ENCODE peak calls at places on chromosomes 4 and X, in six cellular contexts. F is HCT116, V is heart right ventricle, J is breast epithelium, A is suprapubic skin, Y is tibial artery. B is an unnamed sample.

GRCh38 chrX:140762061-140762460 is 52.5 kb downstream of the LINC00632 start:
- DNase-seq in F (no peak), V (peak), J (no peak), A (no peak), Y (peak), B (no peak)

GRCh38 chrX:39242187-39242586 is 440.9 kb downstream of the MID1IP1 start:
- DNase-seq in F (peak), V (peak), J (no peak), A (no peak), Y (no peak), B (no peak)

GRCh38 chrX:40938418-40938817 is 146.8 kb upstream of the USP9X start:
- DNase-seq in F (no peak), V (no peak), J (no peak), A (no peak), Y (no peak), B (no peak)

GRCh38 chr4:38128478-38129451 is 168.6 kb downstream of the PTTG2 start:
- DNase-seq in F (peak), V (no peak), J (no peak), A (no peak), Y (no peak), B (peak)

GRCh38 chrX:136531951-136532350 is at the start of gene VGLL1:
- DNase-seq in F (no peak), V (no peak), J (no peak), A (no peak), Y (no peak), B (no peak)

GRCh38 chr4:150366487-150366999 is 215.4 kb upstream of the MAB21L2 start:
- DNase-seq in F (no peak), V (no peak), J (no peak), A (no peak), Y (no peak), B (no peak)

GRCh38 chrX:140589657-140590056 is 84.8 kb upstream of the SOX3 start:
- DNase-seq in F (no peak), V (no peak), J (no peak), A (no peak), Y (no peak), B (no peak)

GRCh38 chr4:180521181-180521580 is 1722.0 kb upstream of the TENM3 start:
- DNase-seq in F (no peak), V (no peak), J (no peak), A (no peak), Y (no peak), B (no peak)

GRCh38 chr4:48742412-48742811 is 37.7 kb downstream of the FRYL start:
- DNase-seq in F (no peak), V (no peak), J (no peak), A (no peak), Y (no peak), B (no peak)

GRCh38 chrX:19193584-19193983 is 71.3 kb upstream of the ADGRG2 start:
- DNase-seq in F (no peak), V (no peak), J (no peak), A (no peak), Y (no peak), B (no peak)

GRCh38 chr4:120731561-120731960 is 191.0 kb downstream of the PRDM5 start:
- DNase-seq in F (no peak), V (no peak), J (no peak), A (no peak), Y (no peak), B (no peak)

GRCh38 chr4:107853444-107854325 is 29.0 kb downstream of the SGMS2 start:
- DNase-seq in F (peak), V (no peak), J (no peak), A (no peak), Y (no peak), B (no peak)

GRCh38 chr4:98746530-98746929 is 88.1 kb upstream of the TSPAN5 start:
- DNase-seq in F (no peak), V (no peak), J (no peak), A (no peak), Y (no peak), B (no peak)

GRCh38 chr4:174217273-174218126 is 66.0 kb downstream of the FBXO8 start:
- DNase-seq in F (no peak), V (peak), J (no peak), A (no peak), Y (no peak), B (peak)

GRCh38 chr4:124936427-124936826 is 223.9 kb upstream of the ANKRD50 start:
- DNase-seq in F (no peak), V (peak), J (no peak), A (no peak), Y (peak), B (no peak)

GRCh38 chr4:87811977-87812376 is 12.6 kb downstream of the IBSP start:
- DNase-seq in F (no peak), V (no peak), J (no peak), A (no peak), Y (no peak), B (no peak)

GRCh38 chr4:135316266-135316779 is 1114.7 kb upstream of the PABPC4L start:
- DNase-seq in F (no peak), V (no peak), J (no peak), A (no peak), Y (no peak), B (no peak)

GRCh38 chr4:85005865-85006377 is 39.4 kb upstream of the WDFY3 start:
- DNase-seq in F (no peak), V (no peak), J (no peak), A (no peak), Y (no peak), B (no peak)

GRCh38 chr4:833156-833555 is 7.2 kb upstream of the CPLX1 start:
- DNase-seq in F (no peak), V (no peak), J (no peak), A (no peak), Y (no peak), B (no peak)

GRCh38 chrX:22171287-22172060 is 101.2 kb upstream of the CBLL2 start:
- DNase-seq in F (no peak), V (no peak), J (no peak), A (no peak), Y (no peak), B (no peak)

GRCh38 chrX:2610246-2611170 is 80.6 kb upstream of the CD99 start:
- DNase-seq in F (no peak), V (no peak), J (no peak), A (no peak), Y (no peak), B (no peak)

DNA sequence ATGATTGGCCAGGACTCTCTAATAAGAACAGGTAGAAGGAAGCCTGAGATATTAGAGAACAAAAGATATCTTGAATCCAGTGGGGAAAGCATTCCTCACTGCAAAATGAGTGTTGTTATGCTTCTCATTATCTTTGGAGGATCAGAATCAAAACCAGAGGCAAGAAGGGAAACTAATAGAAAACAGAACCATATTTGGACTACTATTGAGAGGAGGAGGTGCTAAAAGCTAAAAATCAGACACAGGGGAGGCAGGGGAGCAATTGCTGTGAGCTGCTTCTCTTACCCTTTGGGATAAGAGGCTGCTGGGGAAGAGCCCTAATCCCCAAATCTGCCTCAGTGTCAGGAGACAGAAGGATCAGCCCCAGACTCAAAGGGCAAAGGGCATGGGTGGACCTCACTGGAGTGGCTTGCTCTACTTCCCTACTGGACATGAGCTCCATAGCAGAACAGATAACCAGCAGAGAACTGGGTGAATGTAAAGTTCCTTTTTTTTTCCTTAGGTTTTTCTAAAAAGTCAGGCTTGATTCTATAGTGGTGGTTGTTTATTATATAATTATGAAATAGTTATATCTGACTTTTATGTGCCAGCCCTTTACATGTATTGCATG is 60.1 kb downstream of the SEPTIN11 start:
- DNase-seq in F (no peak), V (no peak), J (no peak), A (no peak), Y (no peak), B (no peak)
- H3K27ac ChIP-seq in F (no peak), V (no peak), J (no peak), A (no peak), Y (no peak), B (no peak)

DNA sequence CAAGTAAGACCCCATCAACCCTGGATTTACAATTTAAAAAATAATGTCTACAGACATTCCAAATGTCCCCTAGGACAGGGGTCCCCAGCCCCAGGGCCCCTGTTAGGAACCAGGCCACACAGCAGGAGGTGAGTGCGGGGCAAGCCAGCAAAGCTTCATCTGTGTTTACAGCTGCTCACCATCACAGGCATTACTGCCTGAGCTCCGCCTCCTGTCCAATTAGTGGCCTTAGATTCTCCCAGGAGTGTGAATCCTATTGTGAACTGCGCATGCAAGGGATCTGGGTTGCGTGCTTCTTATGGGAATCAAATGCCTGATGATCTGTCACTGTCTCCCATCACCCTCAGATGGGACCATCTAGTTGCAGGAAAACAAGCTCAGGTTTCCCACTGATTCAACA is 146.1 kb downstream of the ATP10D start:
- DNase-seq in F (no peak), V (no peak), J (no peak), A (no peak), Y (no peak), B (no peak)
- TF ChIP-seq CTCF in F (no peak), V (no peak), J (no peak), A (no peak), Y (no peak), B (no peak)

DNA sequence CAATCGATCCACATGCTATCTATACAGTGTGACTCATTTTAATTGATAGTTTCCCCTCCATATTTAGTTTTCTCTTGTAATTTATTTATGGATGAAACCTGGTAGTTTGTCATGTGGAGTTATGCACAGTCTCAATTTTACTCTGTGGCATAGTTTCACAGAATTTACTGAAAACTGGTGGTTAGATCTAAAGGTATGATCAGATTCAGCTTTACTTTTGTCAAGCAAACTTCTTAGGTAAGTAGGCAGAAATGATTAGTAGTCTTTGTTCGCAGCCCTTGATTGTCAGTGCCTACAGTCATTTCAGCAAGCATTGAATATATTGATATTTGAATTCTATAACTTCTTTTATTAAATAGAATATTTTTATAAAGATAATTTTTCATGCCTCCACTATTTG is 2.5 kb downstream of the ADD1 start:
- DNase-seq in F (no peak), V (no peak), J (no peak), A (no peak), Y (no peak), B (no peak)
- H3K4me3 ChIP-seq in F (no peak), V (no peak), J (no peak), A (no peak), Y (no peak), B (no peak)

DNA sequence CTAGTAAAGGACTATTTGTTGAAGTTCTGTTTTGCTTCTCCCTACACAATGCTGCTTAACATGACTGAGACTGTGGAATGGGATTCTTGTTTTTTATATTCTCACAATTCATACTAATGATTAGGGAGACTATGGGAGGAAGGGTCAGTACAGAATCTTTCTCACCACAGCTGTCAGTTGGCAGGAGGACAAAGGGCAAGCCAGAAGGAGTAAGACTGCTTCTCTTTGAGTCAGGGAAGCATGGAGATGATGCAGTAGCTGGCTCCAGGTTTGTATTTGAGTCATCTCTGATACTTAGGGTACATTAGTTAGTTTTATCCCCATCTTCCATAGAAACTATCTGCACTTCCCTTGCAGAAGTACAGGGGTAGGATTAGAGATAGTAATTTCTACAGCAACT is 13.4 kb upstream of the CTSO start:
- DNase-seq in F (no peak), V (no peak), J (no peak), A (no peak), Y (no peak), B (no peak)
- H3K27ac ChIP-seq in F (no peak), V (no peak), J (no peak), A (no peak), Y (no peak), B (no peak)

DNA sequence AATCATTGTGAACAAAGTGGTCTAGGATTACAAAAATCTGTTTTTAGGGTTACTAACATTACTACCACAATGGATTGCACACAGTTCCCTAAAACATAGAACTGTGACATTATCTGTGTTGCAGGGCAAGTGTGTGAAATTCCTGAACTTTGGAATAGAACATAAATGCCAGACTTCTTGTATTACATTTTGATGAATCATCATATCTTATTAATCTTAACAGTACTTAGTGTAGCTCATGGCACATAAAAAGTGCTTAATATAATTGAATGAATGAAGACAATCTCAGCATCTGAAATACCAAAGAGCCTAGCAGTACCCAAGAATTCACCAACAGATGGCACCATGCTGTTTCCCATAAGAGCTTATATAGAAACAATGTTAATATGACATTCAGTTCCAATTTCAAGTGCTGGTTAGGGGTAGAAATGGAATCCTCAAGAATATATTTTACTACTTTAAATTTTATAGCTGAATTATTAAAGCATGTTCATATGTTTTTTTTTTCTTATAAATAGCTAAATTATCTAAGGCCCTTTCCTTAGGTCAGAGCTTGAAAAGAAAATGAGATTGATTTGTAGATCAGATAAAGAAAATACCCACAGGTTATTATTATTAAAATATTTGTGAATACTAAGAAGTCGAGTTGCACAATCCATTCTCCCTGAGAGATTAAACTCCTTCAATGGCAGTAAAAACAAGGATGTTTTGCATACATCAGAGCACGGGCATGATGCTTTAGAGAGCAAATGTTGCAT is 25.8 kb upstream of the SHISA3 start:
- DNase-seq in F (peak), V (peak), J (no peak), A (no peak), Y (no peak), B (no peak)
- TF ChIP-seq CTCF in F (peak), V (peak), J (no peak), A (no peak), Y (peak), B (peak)

GRCh38 chrX:15883540-15883863 is 28.9 kb upstream of the AP1S2 start:
- DNase-seq in F (no peak), V (no peak), J (no peak), A (no peak), Y (no peak), B (no peak)

GRCh38 chrX:15888062-15888461 is 33.4 kb upstream of the AP1S2 start:
- DNase-seq in F (no peak), V (no peak), J (no peak), A (no peak), Y (no peak), B (no peak)

GRCh38 chrX:15877380-15877779 is 22.8 kb upstream of the AP1S2 start:
- DNase-seq in F (no peak), V (peak), J (no peak), A (no peak), Y (no peak), B (no peak)

GRCh38 chrX:15881498-15881897 is 26.9 kb upstream of the AP1S2 start:
- DNase-seq in F (no peak), V (no peak), J (no peak), A (no peak), Y (no peak), B (no peak)

DNA sequence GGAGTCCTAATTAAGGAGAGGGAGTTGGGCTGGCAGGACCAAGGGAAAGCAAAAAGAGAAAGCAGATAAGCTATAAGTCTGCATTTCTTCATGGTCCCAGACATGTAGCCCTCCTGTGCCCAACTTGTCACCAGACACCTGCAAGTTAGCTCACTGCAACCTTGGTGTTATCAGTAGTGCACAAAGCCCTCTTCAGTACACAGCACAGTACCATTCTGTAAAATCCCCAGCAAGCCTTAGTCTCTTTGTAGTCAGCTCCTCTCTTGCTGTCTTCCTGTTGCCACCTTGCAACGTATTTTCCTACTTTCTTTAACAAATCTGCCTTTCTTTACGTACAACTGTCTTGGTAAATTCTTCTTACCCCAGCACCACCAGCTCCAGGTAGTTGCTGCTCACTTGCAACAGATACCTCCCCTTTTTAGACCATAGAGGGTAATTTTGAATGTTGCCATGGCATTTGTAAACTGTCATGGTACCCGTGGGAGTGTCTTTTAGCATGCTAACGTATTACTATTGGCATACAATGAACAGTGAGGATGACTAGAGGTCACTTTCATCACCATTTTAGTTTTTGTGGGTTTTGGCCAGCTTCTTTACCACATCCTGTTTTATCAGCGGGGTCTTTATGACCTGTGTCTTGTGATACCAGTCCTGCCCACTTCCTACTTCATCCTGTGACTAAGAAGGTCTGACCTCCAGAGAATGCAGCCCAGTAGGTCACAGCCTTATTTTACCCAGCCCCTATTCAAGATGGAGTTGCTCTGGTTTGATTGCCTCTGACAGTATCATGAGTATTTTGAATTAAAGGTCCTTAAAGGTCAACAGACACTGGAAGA is 28.3 kb upstream of the AP1S2 start:
- DNase-seq in F (no peak), V (no peak), J (no peak), A (no peak), Y (no peak), B (no peak)
- H3K4me3 ChIP-seq in F (no peak), V (no peak), J (no peak), A (no peak), Y (no peak), B (no peak)